ENCODE peak calls at places on chromosomes 7 and 10, in four cellular contexts. B is neural progenitor cell, U is adrenal gland, C is esophagus squamous epithelium. J is an unnamed sample.

GRCh38 chr7:151167197-151167911 is at the start of gene GBX1:
- DNase-seq in B (peak; percentile 75), U (no peak), C (no peak), J (no peak)

GRCh38 chr10:48556065-48556464 is 48.8 kb downstream of the ARHGAP22 start:
- DNase-seq in B (no peak), U (no peak), C (no peak), J (no peak)

GRCh38 chr7:86963599-86964230 is 95.7 kb downstream of the ELAPOR2 start:
- DNase-seq in B (peak; percentile 20), U (no peak), C (no peak), J (no peak)

GRCh38 chr10:103416436-103417147 is 20.2 kb downstream of the PDCD11 start:
- DNase-seq in B (peak; percentile 59), U (peak; percentile 88), C (peak; percentile 19), J (peak; percentile 70)

GRCh38 chr10:93224005-93224779 is 150.5 kb downstream of the CYP26A1 start:
- DNase-seq in B (no peak), U (no peak), C (no peak), J (no peak)

GRCh38 chr10:133616371-133617130 is 10.0 kb downstream of the FRG2B start:
- DNase-seq in B (no peak), U (no peak), C (no peak), J (no peak)

GRCh38 chr10:55867848-55868247 is 493.2 kb downstream of the ZWINT start:
- DNase-seq in B (no peak), U (no peak), C (no peak), J (no peak)

GRCh38 chr10:30985552-30985951 is 46.1 kb downstream of the ZNF438 start:
- DNase-seq in B (no peak), U (no peak), C (no peak), J (peak; percentile 74)

GRCh38 chr10:62617702-62618451 is 186.6 kb upstream of the ADO start:
- DNase-seq in B (no peak), U (no peak), C (no peak), J (no peak)

GRCh38 chr7:80622531-80622930 is 15.9 kb upstream of the CD36 start:
- DNase-seq in B (no peak), U (no peak), C (no peak), J (peak; percentile 32)

GRCh38 chr10:79284158-79284871 is 63.0 kb upstream of the PPIF start:
- DNase-seq in B (no peak), U (no peak), C (no peak), J (no peak)

GRCh38 chr10:94677691-94678090 is 5.8 kb upstream of the CYP2C18 start:
- DNase-seq in B (peak; percentile 25), U (no peak), C (no peak), J (no peak)

GRCh38 chr10:62795093-62795492 is 9.4 kb upstream of the ADO start:
- DNase-seq in B (no peak), U (no peak), C (no peak), J (no peak)

GRCh38 chr7:120916538-120916937 is 34.0 kb upstream of the ING3 start:
- DNase-seq in B (no peak), U (no peak), C (no peak), J (no peak)

GRCh38 chr10:130372866-130373265 is 236.7 kb downstream of the GLRX3 start:
- DNase-seq in B (no peak), U (no peak), C (no peak), J (no peak)

GRCh38 chr10:44983066-44983894 is 4.7 kb upstream of the DEPP1 start:
- DNase-seq in B (no peak), U (no peak), C (no peak), J (no peak)

GRCh38 chr10:132533571-132534260 is 3.9 kb upstream of the INPP5A start:
- DNase-seq in B (no peak), U (peak; percentile 20), C (no peak), J (no peak)

GRCh38 chr7:98357751-98358161 is 43.1 kb downstream of the BAIAP2L1 start:
- DNase-seq in B (no peak), U (peak; percentile 82), C (no peak), J (peak; percentile 48)

GRCh38 chr10:133089461-133089800 is 1.7 kb downstream of the ADGRA1 start:
- DNase-seq in B (no peak), U (no peak), C (no peak), J (no peak)

GRCh38 chr10:48509974-48510692 is 94.7 kb downstream of the ARHGAP22 start:
- DNase-seq in B (peak; percentile 44), U (peak; percentile 20), C (no peak), J (peak; percentile 32)

GRCh38 chr7:412313-412710 is 107.3 kb downstream of the PDGFA start:
- DNase-seq in B (no peak), U (no peak), C (no peak), J (no peak)

GRCh38 chr10:110870823-110871235 is 899 bp upstream of the PDCD4 start:
- DNase-seq in B (peak; percentile 17), U (peak; percentile 43), C (no peak), J (peak; percentile 1)
- H3K4me1 ChIP-seq in B (peaks cover 42% of the 10 kb centered on the region), U (peaks cover 39% of the 10 kb centered on the region), C (peaks cover 12% of the 10 kb centered on the region), J (peaks cover 21% of the 10 kb centered on the region)

DNA sequence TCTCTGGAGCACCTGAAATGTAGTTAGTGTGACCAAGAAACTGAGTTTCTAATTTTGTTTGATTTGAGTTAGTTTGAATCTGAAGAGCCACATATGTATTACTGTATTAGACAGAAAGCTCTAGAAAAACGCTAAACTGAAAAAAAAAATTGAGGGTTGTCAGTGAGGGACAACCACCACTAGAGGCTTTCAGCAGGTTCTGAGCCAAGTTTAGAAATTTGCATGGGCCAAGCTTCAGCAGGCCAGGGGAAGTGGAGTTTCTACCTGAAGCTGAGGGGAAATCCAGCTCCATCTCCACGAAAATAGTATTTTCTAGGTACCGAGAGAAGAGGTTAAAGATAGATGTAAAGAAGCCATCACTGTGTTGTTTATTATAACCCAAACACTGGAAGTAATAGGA is 77.9 kb upstream of the PLXNA4 start:
- DNase-seq in B (no peak), U (no peak), C (no peak), J (no peak)
- TF ChIP-seq CTCF in B (peak; percentile 37), U (no peak), C (no peak), J (peak; percentile 30)

GRCh38 chr7:101116898-101117297 is 10.0 kb upstream of the SERPINE1 start:
- DNase-seq in B (no peak), U (no peak), C (no peak), J (no peak)
- H3K4me3 ChIP-seq in B (no peak overlapping the region), U (no peak overlapping the region), C (no peak overlapping the region), J (no peak overlapping the region)

GRCh38 chr7:3042301-3042700 is 1.4 kb downstream of the CARD11 start:
- DNase-seq in B (no peak), U (no peak), C (no peak), J (no peak)
- H3K4me1 ChIP-seq in B (peaks cover 10% of the 10 kb centered on the region), U (no peaks in the 10 kb centered on the region), C (peaks cover 5% of the 10 kb centered on the region), J (peaks cover 3% of the 10 kb centered on the region)

GRCh38 chr7:47792521-47793121 is 155.6 kb downstream of the PKD1L1 start:
- DNase-seq in B (peak; percentile 25), U (no peak), C (no peak), J (peak; percentile 69)

GRCh38 chr7:47794016-47794415 is 154.2 kb downstream of the PKD1L1 start:
- DNase-seq in B (no peak), U (no peak), C (no peak), J (no peak)

GRCh38 chr7:47795631-47796030 is 152.6 kb downstream of the PKD1L1 start:
- DNase-seq in B (no peak), U (no peak), C (no peak), J (no peak)

GRCh38 chr7:47799529-47799928 is 148.7 kb downstream of the PKD1L1 start:
- DNase-seq in B (no peak), U (no peak), C (no peak), J (no peak)

GRCh38 chr7:47796347-47796746 is 151.9 kb downstream of the PKD1L1 start:
- DNase-seq in B (no peak), U (no peak), C (no peak), J (no peak)
- TF ChIP-seq CTCF in B (no peak), U (no peak), C (no peak), J (no peak)

GRCh38 chr7:12244129-12244528 is 33.0 kb downstream of the TMEM106B start:
- DNase-seq in B (peak; percentile 66), U (peak; percentile 38), C (no peak), J (peak; percentile 36)
- H3K4me3 ChIP-seq in B (no peak overlapping the region), U (no peak overlapping the region), C (no peak overlapping the region), J (no peak overlapping the region)

J was measured in endothelial cell of umbilical vein.